ENCODE peak calls at places on chromosomes 1 and 21, in five cellular contexts. One of them, this sample, is unnamed. For H3K4me1 and H3K36me3, the result is how much of the 10 kb centered on the place peaks cover.

GRCh38 chr1:159171254-159171687 is at the start of gene CADM3:
- DNase-seq in RWPE2: no peak
- DNase-seq in lower lobe of right lung: no peak
- DNase-seq in small intestine: no peak
- DNase-seq in SJSA1: no peak
- DNase-seq in this sample: no peak

GRCh38 chr1:65820983-65821382 is 28.3 kb downstream of the PDE4B start:
- DNase-seq in RWPE2: no peak
- DNase-seq in lower lobe of right lung: no peak
- DNase-seq in small intestine: no peak
- DNase-seq in SJSA1: peak
- DNase-seq in this sample: no peak

GRCh38 chr21:37673801-37674575 is 242.3 kb downstream of the KCNJ6 start:
- DNase-seq in RWPE2: no peak
- DNase-seq in lower lobe of right lung: no peak
- DNase-seq in small intestine: no peak
- DNase-seq in SJSA1: no peak
- DNase-seq in this sample: no peak

GRCh38 chr1:103371234-103371633 is 154.3 kb upstream of the RNPC3 start:
- DNase-seq in RWPE2: no peak
- DNase-seq in lower lobe of right lung: no peak
- DNase-seq in small intestine: no peak
- DNase-seq in SJSA1: no peak
- DNase-seq in this sample: no peak

GRCh38 chr1:42221952-42222606 is 57.5 kb upstream of the GUCA2A start:
- DNase-seq in RWPE2: no peak
- DNase-seq in lower lobe of right lung: no peak
- DNase-seq in small intestine: no peak
- DNase-seq in SJSA1: no peak
- DNase-seq in this sample: no peak

GRCh38 chr1:213606252-213606820 is 381.4 kb upstream of the PROX1 start:
- DNase-seq in RWPE2: no peak
- DNase-seq in lower lobe of right lung: no peak
- DNase-seq in small intestine: peak
- DNase-seq in SJSA1: no peak
- DNase-seq in this sample: peak

GRCh38 chr21:27371688-27372331 is 404.9 kb upstream of the ADAMTS5 start:
- DNase-seq in RWPE2: no peak
- DNase-seq in lower lobe of right lung: no peak
- DNase-seq in small intestine: no peak
- DNase-seq in SJSA1: no peak
- DNase-seq in this sample: no peak

GRCh38 chr1:1558591-1558990 is 16.1 kb downstream of the SSU72 start:
- DNase-seq in RWPE2: no peak
- DNase-seq in lower lobe of right lung: no peak
- DNase-seq in small intestine: no peak
- DNase-seq in SJSA1: no peak
- DNase-seq in this sample: no peak

GRCh38 chr1:95116666-95117206 is 419 bp upstream of the TLCD4 start:
- DNase-seq in RWPE2: peak
- DNase-seq in lower lobe of right lung: peak
- DNase-seq in small intestine: peak
- DNase-seq in SJSA1: peak
- DNase-seq in this sample: peak

GRCh38 chr1:183932412-183932811 is 105.1 kb downstream of the COLGALT2 start:
- DNase-seq in RWPE2: no peak
- DNase-seq in lower lobe of right lung: peak
- DNase-seq in small intestine: no peak
- DNase-seq in SJSA1: no peak
- DNase-seq in this sample: peak

GRCh38 chr1:146032613-146033219 is 11.2 kb upstream of the HJV start:
- DNase-seq in RWPE2: no peak
- DNase-seq in lower lobe of right lung: no peak
- DNase-seq in small intestine: peak
- DNase-seq in SJSA1: no peak
- DNase-seq in this sample: no peak

GRCh38 chr1:162605225-162605927 is 26.9 kb upstream of the DDR2 start:
- DNase-seq in RWPE2: no peak
- DNase-seq in lower lobe of right lung: no peak
- DNase-seq in small intestine: no peak
- DNase-seq in SJSA1: no peak
- DNase-seq in this sample: no peak

GRCh38 chr21:34805157-34805556 is 136.4 kb downstream of the CLIC6 start:
- DNase-seq in RWPE2: no peak
- DNase-seq in lower lobe of right lung: no peak
- DNase-seq in small intestine: no peak
- DNase-seq in SJSA1: no peak
- DNase-seq in this sample: no peak

GRCh38 chr1:51284487-51284954 is 45.8 kb downstream of the TTC39A start:
- DNase-seq in RWPE2: no peak
- DNase-seq in lower lobe of right lung: no peak
- DNase-seq in small intestine: peak
- DNase-seq in SJSA1: no peak
- DNase-seq in this sample: no peak

GRCh38 chr1:51535006-51535592 is 16.0 kb upstream of the EPS15 start:
- DNase-seq in RWPE2: no peak
- DNase-seq in lower lobe of right lung: no peak
- DNase-seq in small intestine: peak
- DNase-seq in SJSA1: peak
- DNase-seq in this sample: peak

GRCh38 chr1:166153641-166154350 is 13.0 kb downstream of the FAM78B start:
- DNase-seq in RWPE2: no peak
- DNase-seq in lower lobe of right lung: no peak
- DNase-seq in small intestine: no peak
- DNase-seq in SJSA1: no peak
- DNase-seq in this sample: no peak

GRCh38 chr1:239630767-239631166 is 244.4 kb downstream of the CHRM3 start:
- DNase-seq in RWPE2: no peak
- DNase-seq in lower lobe of right lung: no peak
- DNase-seq in small intestine: no peak
- DNase-seq in SJSA1: no peak
- DNase-seq in this sample: no peak

GRCh38 chr1:243495442-243496172 is 239.8 kb downstream of the SDCCAG8 start:
- DNase-seq in RWPE2: no peak
- DNase-seq in lower lobe of right lung: no peak
- DNase-seq in small intestine: no peak
- DNase-seq in SJSA1: no peak
- DNase-seq in this sample: no peak

GRCh38 chr1:6350416-6351088 is 43.0 kb downstream of the ACOT7 start:
- DNase-seq in RWPE2: peak
- DNase-seq in lower lobe of right lung: peak
- DNase-seq in small intestine: peak
- DNase-seq in SJSA1: no peak
- DNase-seq in this sample: peak

GRCh38 chr1:218350909-218351616 is 5.9 kb downstream of the TGFB2 start:
- DNase-seq in RWPE2: no peak
- DNase-seq in lower lobe of right lung: no peak
- DNase-seq in small intestine: no peak
- DNase-seq in SJSA1: peak
- DNase-seq in this sample: no peak

GRCh38 chr1:230090194-230090711 is 23.2 kb downstream of the GALNT2 start:
- DNase-seq in RWPE2: no peak
- DNase-seq in lower lobe of right lung: no peak
- DNase-seq in small intestine: no peak
- DNase-seq in SJSA1: peak
- DNase-seq in this sample: no peak

GRCh38 chr1:54859687-54860391 is 27.2 kb downstream of the DHCR24 start:
- DNase-seq in RWPE2: no peak
- DNase-seq in lower lobe of right lung: no peak
- DNase-seq in small intestine: no peak
- DNase-seq in SJSA1: no peak
- DNase-seq in this sample: no peak

GRCh38 chr1:228804640-228805413 is 69.5 kb downstream of the RHOU start:
- DNase-seq in RWPE2: no peak
- DNase-seq in lower lobe of right lung: no peak
- DNase-seq in small intestine: peak
- DNase-seq in SJSA1: no peak
- DNase-seq in this sample: no peak

GRCh38 chr1:207823531-207823879 is 71.7 kb downstream of the CD46 start:
- DNase-seq in RWPE2: no peak
- DNase-seq in lower lobe of right lung: no peak
- DNase-seq in small intestine: no peak
- DNase-seq in SJSA1: no peak
- DNase-seq in this sample: no peak
- H3K4me1 ChIP-seq in RWPE2: under half
- H3K4me1 ChIP-seq in lower lobe of right lung: half or more
- H3K4me1 ChIP-seq in small intestine: under half
- H3K4me1 ChIP-seq in SJSA1: under half
- H3K4me1 ChIP-seq in this sample: half or more

DNA sequence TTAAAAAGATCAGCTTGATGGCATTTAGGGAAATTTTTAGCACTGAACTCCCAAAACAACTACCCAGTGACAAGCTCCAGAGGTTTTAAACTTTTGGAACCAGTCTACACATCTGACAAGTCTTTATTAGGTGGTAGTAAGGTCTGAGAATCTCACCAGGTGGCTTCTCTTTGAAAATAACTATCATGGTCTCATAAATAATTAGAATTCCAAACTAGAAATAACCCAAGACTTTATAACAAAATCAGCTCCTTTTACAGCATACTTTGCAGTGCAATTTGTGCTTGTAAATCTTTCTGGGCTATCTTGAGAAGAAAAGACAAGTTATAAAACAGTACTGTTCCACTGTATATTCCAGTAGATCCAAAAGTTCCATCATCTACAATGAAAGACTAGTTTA is 108.7 kb downstream of the LTN1 start:
- DNase-seq in RWPE2: no peak
- DNase-seq in lower lobe of right lung: no peak
- DNase-seq in small intestine: no peak
- DNase-seq in SJSA1: no peak
- DNase-seq in this sample: no peak
- H3K4me3 ChIP-seq in RWPE2: peak
- H3K4me3 ChIP-seq in lower lobe of right lung: peak
- H3K4me3 ChIP-seq in small intestine: no peak
- H3K4me3 ChIP-seq in SJSA1: no peak
- H3K4me3 ChIP-seq in this sample: peak

GRCh38 chr1:172603816-172604215 is 55.1 kb upstream of the FASLG start:
- DNase-seq in RWPE2: no peak
- DNase-seq in lower lobe of right lung: no peak
- DNase-seq in small intestine: no peak
- DNase-seq in SJSA1: no peak
- DNase-seq in this sample: no peak
- H3K36me3 ChIP-seq in RWPE2: half or more
- H3K36me3 ChIP-seq in lower lobe of right lung: half or more
- H3K36me3 ChIP-seq in small intestine: under half
- H3K36me3 ChIP-seq in SJSA1: under half
- H3K36me3 ChIP-seq in this sample: half or more

GRCh38 chr1:40693425-40693824 is 1.9 kb downstream of the NFYC start:
- DNase-seq in RWPE2: no peak
- DNase-seq in lower lobe of right lung: no peak
- DNase-seq in small intestine: no peak
- DNase-seq in SJSA1: no peak
- DNase-seq in this sample: no peak
- H3K4me1 ChIP-seq in RWPE2: under half
- H3K4me1 ChIP-seq in lower lobe of right lung: under half
- H3K4me1 ChIP-seq in small intestine: under half
- H3K4me1 ChIP-seq in SJSA1: under half
- H3K4me1 ChIP-seq in this sample: half or more

GRCh38 chr1:100893718-100894117 is 924 bp downstream of the EXTL2 start:
- DNase-seq in RWPE2: no peak
- DNase-seq in lower lobe of right lung: no peak
- DNase-seq in small intestine: no peak
- DNase-seq in SJSA1: no peak
- DNase-seq in this sample: no peak
- H3K4me3 ChIP-seq in RWPE2: peak
- H3K4me3 ChIP-seq in lower lobe of right lung: peak
- H3K4me3 ChIP-seq in small intestine: no peak
- H3K4me3 ChIP-seq in SJSA1: peak
- H3K4me3 ChIP-seq in this sample: peak

This sample was measured in left ventricle myocardium inferior.